ENCODE peak calls at places on chromosomes 5 and 9, in four cellular contexts. T is CD14-positive monocyte, U is GM10248, I is HepG2. B is an unnamed sample.

GRCh38 chr9:138038244-138038671 is 160.7 kb downstream of the CACNA1B start:
- DNase-seq in T (peak; percentile 4), U (no peak), I (no peak), B (no peak)

GRCh38 chr9:118023649-118024048 is 319.4 kb downstream of the TLR4 start:
- DNase-seq in T (no peak), U (no peak), I (no peak), B (no peak)

GRCh38 chr9:133386338-133386737 is 10.2 kb downstream of the STKLD1 start:
- DNase-seq in T (no peak), U (no peak), I (peak; percentile 43), B (no peak)

GRCh38 chr9:109535365-109535764 is 37.3 kb upstream of the PTPN3 start:
- DNase-seq in T (no peak), U (no peak), I (no peak), B (no peak)

GRCh38 chr9:126380447-126380846 is 53.8 kb downstream of the MVB12B start:
- DNase-seq in T (no peak), U (no peak), I (no peak), B (no peak)

GRCh38 chr9:108002296-108003056 is 512.9 kb upstream of the KLF4 start:
- DNase-seq in T (no peak), U (no peak), I (no peak), B (no peak)

GRCh38 chr5:153404747-153405146 is 85.7 kb upstream of the GRIA1 start:
- DNase-seq in T (no peak), U (no peak), I (no peak), B (no peak)

GRCh38 chr9:137070201-137070905 is at the start of gene SAPCD2:
- DNase-seq in T (peak; percentile 88), U (peak; percentile 94), I (peak; percentile 88), B (peak; percentile 77)

GRCh38 chr5:111158105-111158744 is 66.0 kb upstream of the CAMK4 start:
- DNase-seq in T (peak; percentile 47), U (peak; percentile 55), I (peak; percentile 56), B (peak; percentile 85)

GRCh38 chr9:99235874-99236627 is 14.0 kb downstream of the SEC61B start:
- DNase-seq in T (no peak), U (peak; percentile 74), I (no peak), B (no peak)

GRCh38 chr5:115471674-115472073 is 72.9 kb downstream of the FEM1C start:
- DNase-seq in T (no peak), U (no peak), I (no peak), B (no peak)

GRCh38 chr9:136683173-136683745 is 4.0 kb downstream of the AGPAT2 start:
- DNase-seq in T (no peak), U (no peak), I (no peak), B (no peak)

GRCh38 chr5:14204785-14205321 is 61.7 kb downstream of the TRIO start:
- DNase-seq in T (peak; percentile 51), U (no peak), I (peak; percentile 64), B (no peak)
- TF ChIP-seq CTCF in T (no peak), U (no peak), I (no peak), B (no peak)

GRCh38 chr5:135724475-135725065 is 109.9 kb upstream of the SLC25A48 start:
- DNase-seq in T (no peak), U (no peak), I (no peak), B (no peak)

GRCh38 chr5:135729582-135729879 is 104.9 kb upstream of the SLC25A48 start:
- DNase-seq in T (no peak), U (no peak), I (no peak), B (no peak)
- TF ChIP-seq CTCF in T (no peak), U (no peak), I (no peak), B (peak; percentile 70)

DNA sequence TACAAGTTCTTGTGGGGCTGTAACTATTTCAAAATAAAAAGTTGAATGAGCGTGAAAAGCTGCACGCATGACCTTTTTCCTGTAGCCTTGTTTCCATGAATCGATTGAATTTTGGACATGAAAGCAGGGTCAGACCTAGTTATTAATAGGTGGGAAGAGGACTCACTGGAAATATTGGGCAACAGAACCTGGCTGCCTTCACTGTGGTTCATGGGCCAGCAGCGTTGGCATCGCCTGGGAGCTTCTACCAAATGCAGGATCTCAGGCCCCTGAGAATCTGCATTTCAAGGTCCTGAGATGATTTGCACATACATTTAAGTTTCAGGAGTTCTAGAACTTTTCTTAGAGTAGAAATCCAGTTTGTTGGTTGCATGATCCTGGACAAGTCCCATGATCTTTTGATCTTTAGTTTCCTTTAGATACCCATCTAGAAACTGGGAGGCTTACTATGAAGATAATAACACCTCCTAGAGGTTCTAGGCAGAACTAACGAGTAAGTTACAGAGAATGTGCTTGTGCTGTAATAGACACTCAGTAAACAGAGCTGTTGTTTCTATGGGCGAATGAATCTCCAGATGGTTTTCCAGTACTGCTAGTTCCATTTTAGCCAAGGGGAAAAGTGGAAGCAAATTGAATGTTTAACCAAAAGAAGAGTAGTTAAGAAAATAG is 12.4 kb downstream of the ANKRD33B start:
- DNase-seq in T (no peak), U (no peak), I (no peak), B (no peak)
- TF ChIP-seq CTCF in T (no peak), U (peak; percentile 41), I (no peak), B (no peak)

DNA sequence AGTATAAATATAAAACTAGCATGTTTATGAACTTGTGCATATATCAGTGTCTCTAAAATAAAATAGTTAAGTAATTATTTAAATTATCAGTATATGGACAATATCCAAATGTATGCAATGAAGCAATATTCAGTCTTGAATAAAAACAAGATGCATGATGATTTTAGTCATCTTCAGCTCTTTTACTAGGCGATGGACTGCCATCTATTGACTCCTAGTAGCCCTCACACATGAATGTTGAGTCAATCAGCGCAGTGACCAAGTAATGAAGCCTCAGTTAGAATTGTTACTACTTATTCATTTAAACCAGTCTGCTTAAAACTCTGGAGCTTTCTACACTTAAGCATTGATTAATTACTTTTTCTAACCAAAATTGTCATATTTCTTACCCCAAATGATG is 92.9 kb upstream of the GRHPR start:
- DNase-seq in T (no peak), U (no peak), I (no peak), B (no peak)
- TF ChIP-seq CTCF in T (peak; percentile 9), U (peak; percentile 65), I (peak; percentile 49), B (no peak)

GRCh38 chr9:30967484-30967883 is 1417.0 kb upstream of the ACO1 start:
- DNase-seq in T (no peak), U (no peak), I (no peak), B (no peak)
- TF ChIP-seq CTCF in T (no peak), U (no peak), I (peak; percentile 21), B (no peak)

GRCh38 chr5:176697267-176697928 is 50.1 kb downstream of the TSPAN17 start:
- DNase-seq in T (no peak), U (no peak), I (no peak), B (no peak)
- TF ChIP-seq CTCF in T (no peak), U (no peak), I (no peak), B (no peak)

GRCh38 chr9:93962561-93963440 is 7.6 kb upstream of the BARX1 start:
- DNase-seq in T (peak; percentile 73), U (peak; percentile 82), I (peak; percentile 66), B (peak; percentile 68)
- TF ChIP-seq CTCF in T (peak; percentile 86), U (peak; percentile 79), I (peak; percentile 88), B (peak; percentile 87)

GRCh38 chr9:98206754-98207153 is 14.3 kb upstream of the CORO2A start:
- DNase-seq in T (no peak), U (no peak), I (no peak), B (no peak)

GRCh38 chr9:98209530-98209929 is 17.1 kb upstream of the CORO2A start:
- DNase-seq in T (no peak), U (no peak), I (no peak), B (no peak)

GRCh38 chr9:98208635-98209034 is 16.2 kb upstream of the CORO2A start:
- DNase-seq in T (no peak), U (no peak), I (no peak), B (no peak)

GRCh38 chr9:98210435-98210834 is 18.0 kb upstream of the CORO2A start:
- DNase-seq in T (no peak), U (no peak), I (no peak), B (no peak)

DNA sequence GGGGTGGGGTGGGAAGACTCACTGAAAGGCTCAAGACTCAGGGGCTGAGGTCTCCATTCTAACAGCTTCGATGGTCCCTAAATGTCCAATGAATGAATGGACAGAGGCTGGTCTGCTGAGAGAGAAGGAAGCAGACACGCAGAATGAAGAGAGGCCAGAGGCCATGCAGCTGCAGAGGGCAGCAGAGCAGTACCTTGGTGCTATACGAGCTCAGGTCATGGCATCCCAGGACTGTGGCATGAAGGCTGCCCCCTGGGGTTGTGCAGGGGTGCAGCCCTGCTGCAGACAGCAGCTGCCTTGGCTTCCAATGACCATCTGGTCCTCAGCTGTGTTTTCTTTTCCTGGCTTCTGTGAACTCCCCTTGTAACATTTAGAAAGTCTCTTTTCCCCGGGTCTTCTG is 15.2 kb upstream of the CORO2A start:
- DNase-seq in T (no peak), U (no peak), I (no peak), B (no peak)
- TF ChIP-seq CTCF in T (no peak), U (no peak), I (peak; percentile 48), B (no peak)

GRCh38 chr9:115013998-115014397 is 83.6 kb upstream of the TNFSF8 start:
- DNase-seq in T (peak; percentile 80), U (peak; percentile 70), I (peak; percentile 31), B (peak; percentile 79)
- TF ChIP-seq CTCF in T (peak; percentile 84), U (peak; percentile 53), I (peak; percentile 84), B (peak; percentile 90)